ENCODE peak calls at places on chromosomes 2 and 18, in ten cellular contexts. Q, G, S, T, N, A, B, Z, M and P are unnamed samples.

GRCh38 chr2:119521437-119521825 is 2.9 kb downstream of the SCTR start:
- DNase-seq in Q (no peak), G (no peak), S (no peak), T (no peak), N (no peak), A (no peak), B (no peak), Z (no peak), M (no peak), P (no peak)

GRCh38 chr2:233830111-233830760 is 24.1 kb downstream of the HJURP start:
- DNase-seq in Q (no peak), G (no peak), S (no peak), T (no peak), N (no peak), A (no peak), B (no peak), Z (no peak), M (no peak), P (no peak)

GRCh38 chr2:168155680-168156079 is 91.7 kb downstream of the STK39 start:
- DNase-seq in Q (no peak), G (no peak), S (no peak), T (no peak), N (no peak), A (no peak), B (no peak), Z (no peak), M (no peak), P (no peak)

GRCh38 chr2:8138525-8138922 is 543.3 kb upstream of the ID2 start:
- DNase-seq in Q (no peak), G (no peak), S (no peak), T (no peak), N (no peak), A (no peak), B (no peak), Z (no peak), M (no peak), P (no peak)

GRCh38 chr2:68103656-68104055 is 40.9 kb upstream of the C1D start:
- DNase-seq in Q (no peak), G (no peak), S (no peak), T (no peak), N (no peak), A (no peak), B (no peak), Z (no peak), M (no peak), P (no peak)

GRCh38 chr2:20557635-20558034 is 93.3 kb downstream of the HS1BP3 start:
- DNase-seq in Q (no peak), G (no peak), S (no peak), T (no peak), N (no peak), A (no peak), B (no peak), Z (no peak), M (no peak), P (no peak)

GRCh38 chr2:96970248-96970875 is 16.0 kb downstream of the FAM178B start:
- DNase-seq in Q (no peak), G (no peak), S (no peak), T (no peak), N (no peak), A (no peak), B (no peak), Z (no peak), M (no peak), P (no peak)

GRCh38 chr2:223859070-223859469 is 21.7 kb upstream of the AP1S3 start:
- DNase-seq in Q (no peak), G (no peak), S (no peak), T (no peak), N (no peak), A (no peak), B (no peak), Z (no peak), M (no peak), P (no peak)

GRCh38 chr2:239167766-239168444 is 232.9 kb downstream of the HDAC4 start:
- DNase-seq in Q (peak), G (no peak), S (no peak), T (no peak), N (no peak), A (no peak), B (no peak), Z (no peak), M (no peak), P (no peak)

GRCh38 chr2:148720501-148720998 is 76.0 kb downstream of the EPC2 start:
- DNase-seq in Q (no peak), G (peak), S (peak), T (peak), N (no peak), A (no peak), B (no peak), Z (no peak), M (no peak), P (peak)

GRCh38 chr2:138433995-138434991 is 67.3 kb upstream of the SPOPL start:
- DNase-seq in Q (no peak), G (no peak), S (no peak), T (peak), N (no peak), A (no peak), B (no peak), Z (no peak), M (no peak), P (peak)

GRCh38 chr18:34494359-34494696 is 215.8 kb upstream of the DTNA start:
- DNase-seq in Q (peak), G (no peak), S (peak), T (no peak), N (peak), A (no peak), B (peak), Z (peak), M (no peak), P (no peak)

GRCh38 chr2:9258953-9259399 is 52.4 kb downstream of the ASAP2 start:
- DNase-seq in Q (no peak), G (no peak), S (peak), T (peak), N (no peak), A (no peak), B (peak), Z (no peak), M (no peak), P (no peak)

GRCh38 chr2:238024986-238025385 is 35.8 kb upstream of the SCLY start:
- DNase-seq in Q (no peak), G (no peak), S (no peak), T (peak), N (no peak), A (no peak), B (no peak), Z (no peak), M (no peak), P (no peak)

GRCh38 chr2:21411796-21412195 is 288.0 kb downstream of the TDRD15 start:
- DNase-seq in Q (no peak), G (no peak), S (no peak), T (no peak), N (no peak), A (no peak), B (no peak), Z (no peak), M (no peak), P (no peak)

GRCh38 chr2:171595896-171596295 is 73.6 kb downstream of the CYBRD1 start:
- DNase-seq in Q (peak), G (no peak), S (no peak), T (peak), N (no peak), A (no peak), B (no peak), Z (no peak), M (no peak), P (no peak)

GRCh38 chr18:62339106-62339988 is 14.2 kb downstream of the TNFRSF11A start:
- DNase-seq in Q (no peak), G (no peak), S (no peak), T (peak), N (no peak), A (no peak), B (no peak), Z (no peak), M (no peak), P (no peak)

DNA sequence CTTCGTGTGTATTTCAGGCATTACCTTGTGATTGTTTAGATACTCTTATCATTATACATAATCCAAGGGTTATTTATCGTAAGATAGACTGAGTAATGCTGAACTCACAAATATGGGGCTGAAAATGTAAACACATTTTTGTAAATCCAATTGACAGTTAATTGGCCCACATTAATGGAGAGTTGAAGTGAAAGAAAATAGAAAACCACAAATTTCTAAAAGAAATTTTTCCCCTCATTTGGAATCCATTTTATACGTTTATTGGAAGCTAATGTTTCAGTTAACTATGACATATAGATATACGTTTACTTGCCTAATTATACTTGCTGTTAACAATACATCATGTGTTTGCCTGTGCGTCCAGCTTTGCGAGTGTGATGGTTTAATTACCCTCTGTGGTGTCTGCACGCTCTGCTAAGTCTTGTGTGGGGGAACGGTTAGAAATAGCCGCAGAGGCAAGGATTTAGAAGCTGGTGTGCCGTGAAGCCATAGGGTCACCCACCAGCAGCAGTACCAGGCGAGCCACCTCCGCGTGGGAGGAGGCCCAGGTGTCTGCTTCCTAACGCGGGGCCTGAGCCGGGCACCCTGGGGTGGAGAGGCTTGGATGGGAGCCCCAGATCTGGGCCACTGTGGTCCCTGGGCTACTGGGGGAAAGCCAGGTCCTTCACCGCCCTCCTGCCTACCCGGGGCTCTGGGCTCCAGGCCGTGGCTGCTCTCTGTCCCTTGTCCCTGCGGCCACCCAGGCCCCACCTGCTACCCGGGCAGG is 38.0 kb downstream of the TSHZ1 start:
- DNase-seq in Q (no peak), G (no peak), S (no peak), T (no peak), N (no peak), A (no peak), B (no peak), Z (no peak), M (no peak), P (no peak)
- H3K4me3 ChIP-seq in Q (no peak), G (peak), S (no peak), T (no peak), N (peak), A (no peak), B (peak), Z (no peak), M (peak), P (no peak)

DNA sequence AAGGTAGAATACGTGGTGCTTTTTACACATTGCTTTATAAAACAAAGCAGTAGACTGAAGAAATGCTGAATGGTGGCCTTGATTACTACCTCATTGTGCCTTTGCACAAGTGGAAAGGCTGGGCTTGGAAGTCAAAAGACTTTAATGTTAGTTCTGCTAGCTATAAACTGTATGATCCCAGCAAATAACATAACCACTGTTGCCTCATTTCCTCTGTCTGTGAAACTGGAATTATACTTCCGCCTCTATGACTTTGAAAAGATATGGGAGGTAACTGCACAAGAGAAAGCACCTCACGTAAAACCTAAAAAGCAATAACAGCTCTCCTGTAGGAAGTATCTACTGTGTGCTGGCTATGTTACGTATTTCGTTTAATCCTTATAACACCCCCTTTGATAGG is 43.4 kb upstream of the DSC1 start:
- DNase-seq in Q (no peak), G (no peak), S (no peak), T (no peak), N (no peak), A (no peak), B (no peak), Z (no peak), M (no peak), P (no peak)
- H3K4me3 ChIP-seq in Q (no peak), G (no peak), S (no peak), T (no peak), N (no peak), A (no peak), B (peak), Z (no peak), M (no peak), P (no peak)

DNA sequence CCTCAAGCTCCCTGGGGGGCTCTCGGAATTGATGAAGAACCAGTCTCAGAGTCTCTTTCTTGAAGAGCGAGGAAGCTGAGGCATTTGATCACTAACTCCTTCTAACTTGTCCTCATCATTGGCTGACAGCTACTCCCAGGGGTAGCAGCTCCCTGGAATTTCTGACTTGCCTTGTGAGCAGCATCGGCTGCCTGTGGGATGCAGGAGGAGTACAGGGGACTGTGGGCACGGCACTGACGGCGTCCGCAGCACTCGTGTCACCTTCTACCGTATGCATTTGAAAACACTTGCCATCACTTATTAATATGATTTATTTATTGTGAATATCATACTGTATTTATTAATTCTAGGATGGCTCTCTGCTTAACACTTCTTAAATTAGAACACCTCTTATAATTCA is 175.0 kb downstream of the MIB1 start:
- DNase-seq in Q (no peak), G (no peak), S (no peak), T (no peak), N (no peak), A (no peak), B (no peak), Z (no peak), M (no peak), P (no peak)
- H3K4me3 ChIP-seq in Q (no peak), G (no peak), S (no peak), T (no peak), N (no peak), A (no peak), B (no peak), Z (no peak), M (no peak), P (no peak)

GRCh38 chr2:39246382-39246980 is 2.7 kb upstream of the CDKL4 start:
- DNase-seq in Q (no peak), G (no peak), S (no peak), T (no peak), N (no peak), A (no peak), B (no peak), Z (no peak), M (no peak), P (no peak)

GRCh38 chr2:39240758-39241157 is 3.0 kb downstream of the CDKL4 start:
- DNase-seq in Q (no peak), G (no peak), S (no peak), T (no peak), N (no peak), A (no peak), B (no peak), Z (no peak), M (no peak), P (no peak)

GRCh38 chr2:39241588-39241987 is 2.2 kb downstream of the CDKL4 start:
- DNase-seq in Q (no peak), G (no peak), S (no peak), T (no peak), N (no peak), A (no peak), B (no peak), Z (no peak), M (no peak), P (no peak)

GRCh38 chr2:39247512-39247911 is 3.7 kb upstream of the CDKL4 start:
- DNase-seq in Q (no peak), G (no peak), S (no peak), T (no peak), N (no peak), A (no peak), B (no peak), Z (no peak), M (no peak), P (no peak)

DNA sequence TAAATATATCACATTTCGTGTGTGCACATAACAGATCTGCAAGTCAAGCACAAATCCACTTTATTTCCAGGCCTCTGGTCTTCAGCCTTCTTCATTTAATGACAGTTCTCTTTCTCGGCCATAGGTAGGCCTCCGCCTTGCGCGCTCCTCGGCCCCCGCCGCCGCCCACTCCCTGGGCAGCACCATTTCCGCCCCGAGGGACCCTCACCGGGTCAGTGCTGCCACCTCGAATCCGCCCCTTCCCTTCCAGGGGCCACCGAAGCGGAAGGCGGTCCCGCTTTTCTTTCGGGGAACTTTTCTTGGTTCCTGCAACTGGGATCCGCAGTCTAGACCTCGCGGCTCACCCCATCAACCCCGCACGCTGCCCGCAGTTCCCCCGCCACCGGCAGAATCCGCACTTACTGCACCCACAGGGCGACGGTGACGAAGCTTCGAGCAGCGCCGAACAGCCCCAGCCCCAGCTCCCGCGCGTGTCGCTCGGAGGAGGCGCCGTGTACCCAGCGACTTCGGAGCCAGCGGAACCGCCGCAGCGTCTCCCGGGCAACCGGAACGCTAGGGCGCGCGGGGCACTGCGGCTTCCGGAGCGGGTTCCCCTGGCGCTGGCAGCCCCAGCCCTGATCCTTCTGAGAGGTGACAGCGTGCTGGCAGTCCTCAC is at the start of gene CDKL4:
- DNase-seq in Q (no peak), G (no peak), S (no peak), T (peak), N (no peak), A (no peak), B (peak), Z (no peak), M (no peak), P (no peak)
- H3K4me3 ChIP-seq in Q (no peak), G (no peak), S (no peak), T (no peak), N (peak), A (no peak), B (peak), Z (no peak), M (peak), P (no peak)

GRCh38 chr2:60409207-60409871 is 144.1 kb downstream of the BCL11A start:
- DNase-seq in Q (no peak), G (no peak), S (no peak), T (no peak), N (no peak), A (no peak), B (no peak), Z (no peak), M (no peak), P (no peak)

GRCh38 chr2:60412626-60413025 is 140.8 kb downstream of the BCL11A start:
- DNase-seq in Q (no peak), G (no peak), S (no peak), T (no peak), N (no peak), A (no peak), B (no peak), Z (no peak), M (no peak), P (no peak)

GRCh38 chr2:60413069-60413818 is 140.2 kb downstream of the BCL11A start:
- DNase-seq in Q (no peak), G (no peak), S (no peak), T (no peak), N (no peak), A (no peak), B (no peak), Z (no peak), M (no peak), P (peak)

GRCh38 chr2:60410458-60411146 is 142.9 kb downstream of the BCL11A start:
- DNase-seq in Q (no peak), G (no peak), S (no peak), T (no peak), N (no peak), A (no peak), B (no peak), Z (no peak), M (no peak), P (no peak)

GRCh38 chr2:60411295-60411694 is 142.2 kb downstream of the BCL11A start:
- DNase-seq in Q (no peak), G (no peak), S (no peak), T (peak), N (no peak), A (no peak), B (no peak), Z (no peak), M (no peak), P (no peak)
- H3K4me3 ChIP-seq in Q (no peak), G (no peak), S (no peak), T (no peak), N (no peak), A (no peak), B (no peak), Z (no peak), M (no peak), P (no peak)

GRCh38 chr2:117825437-117825836 is 10.9 kb downstream of the DDX18 start:
- DNase-seq in Q (no peak), G (no peak), S (no peak), T (no peak), N (no peak), A (no peak), B (no peak), Z (no peak), M (no peak), P (no peak)
- H3K4me3 ChIP-seq in Q (no peak), G (no peak), S (no peak), T (no peak), N (no peak), A (no peak), B (no peak), Z (no peak), M (no peak), P (no peak)

DNA sequence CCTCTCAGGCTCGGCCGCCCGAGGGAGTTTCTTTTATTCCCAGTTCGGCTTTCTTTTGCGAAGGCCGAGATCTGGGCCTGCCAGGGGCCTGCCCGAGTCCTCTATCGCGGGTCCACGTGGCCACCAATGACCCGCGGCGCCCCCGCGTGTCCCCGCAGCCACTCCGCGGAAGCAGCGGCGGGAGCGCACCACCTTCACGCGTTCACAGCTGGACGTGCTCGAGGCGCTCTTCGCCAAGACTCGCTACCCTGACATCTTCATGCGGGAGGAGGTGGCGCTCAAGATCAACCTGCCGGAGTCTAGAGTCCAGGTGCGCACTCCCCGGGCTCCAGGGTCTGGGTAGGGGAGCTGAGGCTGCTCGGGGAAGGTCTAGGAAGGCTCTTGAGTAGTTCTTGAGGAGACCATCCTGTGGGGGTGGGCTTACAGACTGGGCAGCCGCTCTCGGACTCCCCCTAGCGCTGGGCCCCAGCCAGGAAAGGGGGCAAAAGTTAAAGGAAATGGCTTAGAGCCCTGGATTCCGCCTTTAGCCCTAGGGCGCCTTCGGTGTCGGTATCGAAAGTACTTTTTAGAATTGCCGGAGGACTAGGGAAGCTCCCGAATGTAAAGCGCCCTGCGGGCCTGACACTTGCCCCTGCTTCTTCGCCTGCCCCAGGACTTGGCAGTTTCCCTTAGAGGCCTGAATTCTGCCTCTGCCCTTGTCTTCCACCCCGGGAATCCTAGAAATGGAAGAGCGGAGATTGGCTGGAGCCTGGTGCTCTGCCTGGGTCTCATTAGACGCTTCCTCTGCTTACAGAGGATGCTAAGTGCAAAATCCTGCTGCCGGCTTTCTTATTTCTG is 3.5 kb downstream of the OTX1 start:
- DNase-seq in Q (no peak), G (no peak), S (no peak), T (no peak), N (no peak), A (peak), B (no peak), Z (no peak), M (no peak), P (no peak)
- H3K4me3 ChIP-seq in Q (no peak), G (no peak), S (no peak), T (peak), N (peak), A (no peak), B (peak), Z (no peak), M (peak), P (no peak)